ENCODE peak calls at places on chromosome 13, in seven cellular contexts. I is upper lobe of left lung, M is PC-9, F is stomach, W is H9, D is right atrium auricular region, N is body of pancreas. H is an unnamed sample. For H3K4me1, the result is how much of the 10 kb centered on the place peaks cover.

GRCh38 chr13:29850213-29850898 is at the start of gene UBL3:
- DNase-seq in F (peak), W (peak), M (peak), N (peak), D (peak), I (peak), H (peak)

GRCh38 chr13:95896302-95896701 is 156.9 kb downstream of the UGGT2 start:
- DNase-seq in F (no peak), M (no peak), W (no peak), I (no peak), N (no peak), D (no peak), H (peak)

GRCh38 chr13:24108615-24108965 is 51.9 kb upstream of the SPATA13 start:
- DNase-seq in F (no peak), I (no peak), W (no peak), N (no peak), M (no peak), D (no peak), H (no peak)

GRCh38 chr13:98530236-98530635 is 46.7 kb downstream of the STK24 start:
- DNase-seq in N (no peak), F (no peak), W (no peak), I (no peak), D (no peak), M (no peak), H (no peak)

GRCh38 chr13:78649997-78650724 is 8.8 kb downstream of the OBI1 start:
- DNase-seq in N (no peak), F (no peak), M (no peak), I (no peak), D (no peak), W (no peak), H (no peak)

GRCh38 chr13:53161231-53161630 is 132.6 kb downstream of the OLFM4 start:
- DNase-seq in F (no peak), W (no peak), N (no peak), M (no peak), D (no peak), I (no peak), H (no peak)

GRCh38 chr13:23384111-23384510 is 49.4 kb downstream of the SACS start:
- DNase-seq in M (no peak), F (no peak), W (no peak), N (no peak), I (no peak), D (no peak), H (peak)

GRCh38 chr13:77310579-77311279 is 16.2 kb downstream of the MYCBP2 start:
- DNase-seq in F (no peak), W (no peak), D (no peak), N (no peak), I (no peak), M (no peak), H (no peak)

GRCh38 chr13:38888309-38888708 is 102.3 kb downstream of the STOML3 start:
- DNase-seq in D (no peak), M (no peak), W (no peak), F (no peak), N (no peak), I (no peak), H (peak)

GRCh38 chr13:106752584-106753202 is 184.8 kb upstream of the ARGLU1 start:
- DNase-seq in F (no peak), W (no peak), N (no peak), M (no peak), I (no peak), D (no peak), H (no peak)

GRCh38 chr13:106753241-106753640 is 185.3 kb upstream of the ARGLU1 start:
- DNase-seq in I (no peak), F (no peak), M (no peak), W (no peak), D (no peak), N (peak), H (no peak)

GRCh38 chr13:106755542-106755941 is 187.6 kb upstream of the ARGLU1 start:
- DNase-seq in M (no peak), N (no peak), W (no peak), F (no peak), D (no peak), I (no peak), H (no peak)

DNA sequence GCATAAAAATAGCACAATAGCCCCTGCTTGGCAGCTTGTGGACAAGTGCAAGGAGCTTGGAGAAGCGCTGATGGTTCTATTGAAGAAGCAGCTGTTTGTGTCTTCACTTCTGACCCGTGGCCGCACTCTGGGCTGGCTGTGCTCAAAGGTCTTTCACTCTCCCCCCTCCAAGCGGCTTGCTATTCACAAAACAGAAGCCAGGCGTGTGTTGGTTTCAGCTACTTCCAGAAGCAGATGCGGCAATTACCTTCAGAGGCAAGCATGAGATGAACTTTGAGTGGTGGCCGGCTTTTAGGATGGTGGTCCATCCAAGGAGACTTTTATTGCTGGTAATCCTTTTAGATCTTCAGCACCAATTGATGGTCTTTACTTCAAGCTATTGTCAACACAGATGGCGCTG is 188.5 kb upstream of the ARGLU1 start:
- DNase-seq in F (no peak), M (no peak), N (no peak), D (no peak), I (no peak), W (peak), H (no peak)
- TF ChIP-seq CTCF in F (no peak), M (no peak), N (no peak), D (no peak), I (no peak), W (no peak), H (no peak)

DNA sequence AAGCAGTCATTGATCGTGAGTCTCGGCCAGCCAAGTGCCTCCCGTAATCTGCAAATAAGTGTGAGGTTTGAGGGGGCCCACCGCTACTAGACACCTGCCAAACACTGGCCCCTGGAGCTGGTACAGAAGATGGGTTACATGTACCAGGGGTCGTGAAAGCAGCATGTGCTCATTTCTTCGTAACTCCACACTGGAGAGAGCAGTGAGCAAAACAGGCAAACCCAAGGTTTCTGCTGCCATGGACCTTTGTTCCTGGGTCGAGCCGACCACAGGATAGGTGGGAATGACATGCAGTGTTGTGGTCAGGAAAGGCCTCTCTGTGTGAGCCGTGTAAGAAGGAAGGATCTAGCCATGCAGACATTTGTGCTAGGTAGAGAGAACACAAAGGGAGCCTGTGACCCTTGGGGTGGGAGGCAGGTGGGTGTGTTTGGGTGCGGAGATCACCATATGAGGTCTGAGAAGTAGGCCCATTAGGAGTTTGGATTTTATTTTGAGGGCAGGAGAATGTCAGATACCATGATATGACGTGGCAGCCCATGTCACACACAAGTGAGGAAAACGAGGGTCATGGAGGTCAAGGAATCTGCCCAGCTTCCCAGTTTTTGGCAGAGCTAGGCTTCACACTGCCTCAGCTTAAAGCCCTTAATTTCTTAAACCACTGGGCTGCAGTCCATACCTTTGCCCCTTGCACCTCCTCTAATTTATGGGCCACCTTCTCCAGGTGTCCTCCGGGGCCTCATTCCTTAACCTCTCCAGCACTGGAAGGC is 915 bp downstream of the GTF3A start:
- DNase-seq in N (no peak), D (no peak), I (no peak), W (no peak), F (no peak), M (peak), H (no peak)
- H3K4me1 ChIP-seq in N (under half), D (under half), I (half or more), W (under half), F (half or more), M (under half), H (under half)

GRCh38 chr13:114065141-114065925 is 67.1 kb downstream of the RASA3 start:
- DNase-seq in W (peak), I (peak), F (peak), N (peak), D (peak), M (peak), H (peak)
- H3K27ac ChIP-seq in W (no peak), I (peak), F (peak), N (peak), D (peak), M (peak), H (peak)

DNA sequence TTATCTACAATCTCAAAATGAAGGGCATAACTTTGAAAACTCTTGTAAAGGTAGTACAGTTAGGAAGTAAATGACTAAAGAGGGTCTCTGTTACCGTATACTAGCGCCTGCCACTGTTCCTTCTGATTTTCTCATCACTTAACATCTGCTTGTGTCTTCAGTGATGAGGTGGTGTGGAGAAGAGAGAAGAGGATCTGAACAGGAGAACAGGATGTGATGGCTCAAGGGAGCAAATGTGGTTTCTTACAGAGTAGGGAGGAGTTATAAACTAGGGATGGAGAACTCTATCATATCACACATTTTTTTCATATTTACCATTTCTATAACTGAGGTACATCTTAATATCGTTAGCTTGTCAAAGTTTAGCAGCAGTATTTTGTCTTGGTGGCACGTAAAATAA is 1.1 kb downstream of the KCTD4 start:
- DNase-seq in W (no peak), M (no peak), D (no peak), I (no peak), N (no peak), F (no peak), H (no peak)
- TF ChIP-seq CTCF in W (no peak), M (no peak), D (no peak), I (no peak), N (no peak), F (no peak), H (no peak)